ENCODE peak calls at places on chromosomes 1 and 21, in five cellular contexts. One of them, this sample, is unnamed. For H3K4me1, the result is how much of the 10 kb centered on the place peaks cover.

GRCh38 chr1:2349821-2350220 is 41.5 kb downstream of the MORN1 start:
- DNase-seq in esophagus squamous epithelium: no peak
- DNase-seq in ovary: no peak
- DNase-seq in IMR-90: no peak
- DNase-seq in endodermal cell: no peak
- DNase-seq in this sample: no peak

GRCh38 chr1:37809942-37810341 is 1.9 kb upstream of the YRDC start:
- DNase-seq in esophagus squamous epithelium: no peak
- DNase-seq in IMR-90: no peak
- DNase-seq in endodermal cell: no peak
- DNase-seq in ovary: no peak
- DNase-seq in this sample: no peak

GRCh38 chr1:3409737-3410434 is 44.6 kb upstream of the ARHGEF16 start:
- DNase-seq in esophagus squamous epithelium: no peak
- DNase-seq in endodermal cell: peak
- DNase-seq in ovary: peak
- DNase-seq in IMR-90: peak
- DNase-seq in this sample: peak

GRCh38 chr1:81800741-81801031 is at the start of gene ADGRL2:
- DNase-seq in IMR-90: no peak
- DNase-seq in ovary: peak
- DNase-seq in endodermal cell: peak
- DNase-seq in esophagus squamous epithelium: no peak
- DNase-seq in this sample: no peak

GRCh38 chr21:34530264-34530663 is 18.3 kb upstream of the KCNE1 start:
- DNase-seq in endodermal cell: no peak
- DNase-seq in esophagus squamous epithelium: no peak
- DNase-seq in ovary: no peak
- DNase-seq in IMR-90: peak
- DNase-seq in this sample: no peak

GRCh38 chr1:47175227-47175934 is 14.5 kb downstream of the PDZK1IP1 start:
- DNase-seq in endodermal cell: peak
- DNase-seq in esophagus squamous epithelium: no peak
- DNase-seq in ovary: no peak
- DNase-seq in IMR-90: peak
- DNase-seq in this sample: peak

GRCh38 chr1:119613769-119614358 is 34.2 kb downstream of the ZNF697 start:
- DNase-seq in esophagus squamous epithelium: peak
- DNase-seq in IMR-90: peak
- DNase-seq in ovary: peak
- DNase-seq in endodermal cell: peak
- DNase-seq in this sample: peak

GRCh38 chr1:160858127-160858909 is 4.4 kb downstream of the CD244 start:
- DNase-seq in ovary: no peak
- DNase-seq in IMR-90: no peak
- DNase-seq in endodermal cell: no peak
- DNase-seq in esophagus squamous epithelium: no peak
- DNase-seq in this sample: no peak

GRCh38 chr1:221381858-221382623 is 359.8 kb downstream of the DUSP10 start:
- DNase-seq in esophagus squamous epithelium: no peak
- DNase-seq in endodermal cell: no peak
- DNase-seq in IMR-90: peak
- DNase-seq in ovary: no peak
- DNase-seq in this sample: no peak
- H3K4me3 ChIP-seq in esophagus squamous epithelium: no peak
- H3K4me3 ChIP-seq in endodermal cell: no peak
- H3K4me3 ChIP-seq in IMR-90: no peak
- H3K4me3 ChIP-seq in ovary: no peak
- H3K4me3 ChIP-seq in this sample: no peak

DNA sequence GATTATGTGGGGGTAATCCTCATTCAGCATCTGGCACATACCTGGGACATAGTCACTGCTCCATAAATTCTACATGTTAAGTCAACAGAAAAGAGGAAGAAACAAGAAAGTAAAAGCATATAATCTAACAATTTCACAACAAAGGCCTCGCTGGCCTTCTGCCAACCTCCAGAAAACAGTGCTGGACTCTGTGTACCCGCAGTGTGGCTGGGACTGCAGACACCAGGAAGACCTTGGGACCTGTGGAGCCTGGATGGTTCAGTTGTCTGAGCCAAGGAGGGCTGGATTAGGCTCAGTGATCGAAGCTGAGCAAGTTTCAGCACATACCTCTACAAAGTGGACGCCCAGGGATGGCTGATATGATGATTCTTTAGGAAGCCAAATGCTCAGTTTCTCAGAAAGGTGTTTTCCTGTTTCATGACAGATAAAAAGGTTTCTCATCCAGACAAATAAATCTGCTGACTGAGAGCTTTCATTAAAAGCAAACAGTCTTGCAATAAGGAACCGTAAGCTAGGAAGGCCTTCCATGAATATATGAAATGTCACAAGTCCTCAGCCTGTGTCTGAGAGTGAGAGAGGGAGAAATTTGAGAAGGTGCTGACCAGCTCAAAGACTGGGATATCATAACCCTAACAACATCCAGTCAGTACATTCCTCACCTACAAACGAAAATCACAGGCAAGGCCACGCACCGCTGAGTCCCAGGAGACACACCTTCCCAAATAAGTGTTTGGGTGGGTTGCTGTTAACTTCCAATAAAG is 48.4 kb downstream of the CAPZB start:
- DNase-seq in endodermal cell: no peak
- DNase-seq in esophagus squamous epithelium: no peak
- DNase-seq in ovary: peak
- DNase-seq in IMR-90: no peak
- DNase-seq in this sample: no peak
- H3K4me1 ChIP-seq in endodermal cell: under half
- H3K4me1 ChIP-seq in esophagus squamous epithelium: half or more
- H3K4me1 ChIP-seq in ovary: half or more
- H3K4me1 ChIP-seq in IMR-90: half or more
- H3K4me1 ChIP-seq in this sample: under half

GRCh38 chr1:12613180-12613579 is 4.8 kb downstream of the DHRS3 start:
- DNase-seq in endodermal cell: no peak
- DNase-seq in ovary: no peak
- DNase-seq in esophagus squamous epithelium: no peak
- DNase-seq in IMR-90: no peak
- DNase-seq in this sample: no peak
- H3K4me3 ChIP-seq in endodermal cell: no peak
- H3K4me3 ChIP-seq in ovary: no peak
- H3K4me3 ChIP-seq in esophagus squamous epithelium: no peak
- H3K4me3 ChIP-seq in IMR-90: no peak
- H3K4me3 ChIP-seq in this sample: no peak

GRCh38 chr1:206694151-206694550 is 9.4 kb downstream of the MAPKAPK2 start:
- DNase-seq in esophagus squamous epithelium: no peak
- DNase-seq in endodermal cell: no peak
- DNase-seq in IMR-90: no peak
- DNase-seq in ovary: no peak
- DNase-seq in this sample: no peak
- H3K4me1 ChIP-seq in esophagus squamous epithelium: half or more
- H3K4me1 ChIP-seq in endodermal cell: under half
- H3K4me1 ChIP-seq in IMR-90: half or more
- H3K4me1 ChIP-seq in ovary: under half
- H3K4me1 ChIP-seq in this sample: under half

This sample was measured in BE2C.